ENCODE peak calls at places on chromosomes 6 and 20, in four cellular contexts. V is neural crest cell, H is mesothelial cell of epicardium, T is RWPE1. N is an unnamed sample.

GRCh38 chr6:135703621-135704020 is 147.9 kb upstream of the PDE7B start:
- DNase-seq in V (no peak), H (no peak), T (no peak), N (no peak)

GRCh38 chr20:40669692-40670091 is 19.3 kb downstream of the MAFB start:
- DNase-seq in V (no peak), H (no peak), T (no peak), N (no peak)

GRCh38 chr6:110325197-110325596 is 33.0 kb downstream of the METTL24 start:
- DNase-seq in V (no peak), H (no peak), T (no peak), N (peak)

GRCh38 chr6:107991061-107991460 is 33.1 kb upstream of the SEC63 start:
- DNase-seq in V (no peak), H (no peak), T (no peak), N (no peak)

GRCh38 chr6:90194371-90194841 is 102.2 kb downstream of the BACH2 start:
- DNase-seq in V (no peak), H (no peak), T (no peak), N (no peak)

GRCh38 chr20:56885521-56885920 is 256.4 kb downstream of the TFAP2C start:
- DNase-seq in V (no peak), H (no peak), T (no peak), N (no peak)

GRCh38 chr6:42978487-42978792 is 541 bp downstream of the PEX6 start:
- DNase-seq in V (peak), H (peak), T (peak), N (no peak)

GRCh38 chr6:104614394-104614793 is 245.3 kb downstream of the HACE1 start:
- DNase-seq in V (no peak), H (no peak), T (no peak), N (no peak)

GRCh38 chr6:34332255-34333198 is 59.9 kb downstream of the NUDT3 start:
- DNase-seq in V (no peak), H (no peak), T (no peak), N (no peak)

GRCh38 chr6:154164397-154164796 is 125.4 kb downstream of the OPRM1 start:
- DNase-seq in V (no peak), H (no peak), T (no peak), N (peak)

GRCh38 chr20:49583669-49584417 is 15.9 kb upstream of the PTGIS start:
- DNase-seq in V (no peak), H (no peak), T (peak), N (peak)

GRCh38 chr6:139520321-139520768 is 145.9 kb upstream of the CITED2 start:
- DNase-seq in V (no peak), H (no peak), T (peak), N (no peak)

GRCh38 chr20:51497542-51498467 is 44.7 kb downstream of the NFATC2 start:
- DNase-seq in V (peak), H (no peak), T (no peak), N (no peak)

GRCh38 chr6:75116946-75117345 is 88.9 kb downstream of the COL12A1 start:
- DNase-seq in V (no peak), H (no peak), T (no peak), N (no peak)

GRCh38 chr20:29497261-29497671 is 1760.2 kb upstream of the DEFB115 start:
- DNase-seq in V (no peak), H (no peak), T (no peak), N (no peak)

GRCh38 chr6:123415844-123416468 is 220.8 kb downstream of the TRDN start:
- DNase-seq in V (peak), H (peak), T (peak), N (peak)

GRCh38 chr6:134464690-134465411 is 146.9 kb upstream of the SGK1 start:
- DNase-seq in V (no peak), H (no peak), T (peak), N (no peak)

GRCh38 chr6:74369556-74369993 is 673.6 kb downstream of the CD109 start:
- DNase-seq in V (no peak), H (no peak), T (no peak), N (no peak)

GRCh38 chr6:16413399-16413798 is 175.0 kb downstream of the GMPR start:
- DNase-seq in V (no peak), H (no peak), T (no peak), N (no peak)

GRCh38 chr6:25801423-25801822 is 30.4 kb downstream of the SLC17A1 start:
- DNase-seq in V (no peak), H (no peak), T (no peak), N (no peak)

GRCh38 chr6:71107935-71108420 is 151.1 kb upstream of the B3GAT2 start:
- DNase-seq in V (no peak), H (peak), T (peak), N (no peak)

GRCh38 chr6:162856885-162857284 is 129.1 kb downstream of the PACRG start:
- DNase-seq in V (peak), H (no peak), T (peak), N (peak)

GRCh38 chr6:109311481-109311880 is 70.8 kb downstream of the CD164 start:
- DNase-seq in V (no peak), H (no peak), T (no peak), N (no peak)

GRCh38 chr6:842141-842540 is 149.2 kb upstream of the EXOC2 start:
- DNase-seq in V (no peak), H (no peak), T (no peak), N (no peak)

GRCh38 chr6:117906905-117907599 is at the start of gene SLC35F1:
- DNase-seq in V (peak), H (peak), T (peak), N (no peak)

GRCh38 chr6:137743493-137743892 is 123.6 kb upstream of the TNFAIP3 start:
- DNase-seq in V (no peak), H (no peak), T (no peak), N (no peak)

GRCh38 chr6:158645064-158646022 is 800 bp upstream of the DYNLT1 start:
- DNase-seq in V (no peak), H (no peak), T (no peak), N (no peak)

GRCh38 chr6:1621328-1621701 is 11.6 kb downstream of the FOXC1 start:
- DNase-seq in V (no peak), H (no peak), T (no peak), N (no peak)

N was measured in mucosa of gallbladder.